ENCODE peak calls at places on chromosome 5, in five cellular contexts. R is A549, P is heart left ventricle, X is stomach, F is MM.1S. J is an unnamed sample.

GRCh38 chr5:146528232-146528631 is 12.2 kb upstream of the GPR151 start:
- DNase-seq in R (no peak), P (no peak), X (no peak), F (no peak), J (no peak)

GRCh38 chr5:101292199-101292598 is 389.1 kb upstream of the ST8SIA4 start:
- DNase-seq in R (no peak), P (no peak), X (no peak), F (no peak), J (no peak)

GRCh38 chr5:143592648-143593047 is 189.2 kb upstream of the NR3C1 start:
- DNase-seq in R (no peak), P (no peak), X (no peak), F (peak; percentile 94), J (no peak)

GRCh38 chr5:5695266-5695665 is 272.8 kb downstream of the ICE1 start:
- DNase-seq in R (no peak), P (no peak), X (no peak), F (no peak), J (no peak)

GRCh38 chr5:110058175-110058574 is 368.4 kb downstream of the MAN2A1 start:
- DNase-seq in R (no peak), P (no peak), X (no peak), F (no peak), J (no peak)

GRCh38 chr5:53256746-53257145 is 147.2 kb upstream of the MOCS2 start:
- DNase-seq in R (no peak), P (peak; percentile 29), X (no peak), F (no peak), J (no peak)

GRCh38 chr5:90873033-90873517 is 314.5 kb downstream of the ADGRV1 start:
- DNase-seq in R (no peak), P (no peak), X (peak; percentile 52), F (no peak), J (no peak)

GRCh38 chr5:149063017-149063687 is at the start of gene SH3TC2:
- DNase-seq in R (peak; percentile 14), P (peak; percentile 69), X (peak; percentile 26), F (no peak), J (no peak)

GRCh38 chr5:111680737-111681413 is 76.1 kb downstream of the NREP start:
- DNase-seq in R (peak; percentile 49), P (peak; percentile 77), X (peak; percentile 74), F (no peak), J (peak; percentile 79)

GRCh38 chr5:10563940-10564837 is at the start of gene ANKRD33B:
- DNase-seq in R (peak; percentile 63), P (peak; percentile 82), X (peak; percentile 49), F (peak; percentile 88), J (peak; percentile 49)

GRCh38 chr5:10563132-10563939 is 534 bp upstream of the ANKRD33B start:
- DNase-seq in R (peak; percentile 48), P (no peak), X (no peak), F (peak; percentile 65), J (peak; percentile 57)

GRCh38 chr5:10564838-10565784 is 1.2 kb downstream of the ANKRD33B start:
- DNase-seq in R (no peak), P (peak; percentile 37), X (no peak), F (no peak), J (no peak)

GRCh38 chr5:10559883-10560282 is 4.0 kb upstream of the ANKRD33B start:
- DNase-seq in R (no peak), P (no peak), X (no peak), F (no peak), J (no peak)

GRCh38 chr5:10562202-10563131 is 1.4 kb upstream of the ANKRD33B start:
- DNase-seq in R (no peak), P (no peak), X (no peak), F (no peak), J (peak; percentile 61)
- H3K4me1 ChIP-seq in R (peaks cover 50% of the 10 kb centered on the region), P (peaks cover 12% of the 10 kb centered on the region), X (peaks cover 24% of the 10 kb centered on the region), F (peaks cover 5% of the 10 kb centered on the region), J (peaks cover 43% of the 10 kb centered on the region)

GRCh38 chr5:113195726-113196125 is 219.1 kb downstream of the DCP2 start:
- DNase-seq in R (no peak), P (no peak), X (no peak), F (no peak), J (no peak)

GRCh38 chr5:113195197-113195715 is 218.7 kb downstream of the DCP2 start:
- DNase-seq in R (no peak), P (no peak), X (no peak), F (no peak), J (no peak)

GRCh38 chr5:113192541-113192940 is 215.9 kb downstream of the DCP2 start:
- DNase-seq in R (no peak), P (no peak), X (no peak), F (no peak), J (no peak)

GRCh38 chr5:113193311-113193978 is 216.8 kb downstream of the DCP2 start:
- DNase-seq in R (no peak), P (no peak), X (no peak), F (no peak), J (no peak)

DNA sequence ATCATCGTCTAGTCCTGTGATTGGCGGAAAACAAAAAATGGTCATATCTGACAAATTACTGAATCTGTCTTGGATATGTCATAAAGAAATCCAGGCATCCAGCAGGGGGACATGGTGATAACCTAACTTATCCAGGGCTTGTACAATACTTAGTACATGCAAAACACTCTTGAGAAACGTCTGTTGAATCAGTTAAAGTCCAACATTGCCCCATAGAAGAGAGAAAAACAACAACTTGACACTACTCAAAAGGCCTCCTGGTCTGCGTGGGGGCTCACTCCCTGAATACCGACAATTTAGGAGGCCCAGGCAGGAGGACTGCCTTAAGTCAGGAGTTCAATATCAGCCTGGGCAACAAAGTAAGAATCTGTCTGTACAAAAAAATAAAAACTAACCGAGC is 217.5 kb downstream of the DCP2 start:
- DNase-seq in R (no peak), P (no peak), X (no peak), F (no peak), J (no peak)
- TF ChIP-seq CTCF in R (no peak), P (no peak), X (no peak), F (no peak), J (no peak)

GRCh38 chr5:23268136-23268535 is 239.3 kb upstream of the PRDM9 start:
- DNase-seq in R (no peak), P (no peak), X (no peak), F (no peak), J (no peak)
- H3K4me1 ChIP-seq in R (peaks cover 9% of the 10 kb centered on the region), P (no peaks in the 10 kb centered on the region), X (no peaks in the 10 kb centered on the region), F (no peaks in the 10 kb centered on the region), J (no peaks in the 10 kb centered on the region)

GRCh38 chr5:31487510-31487909 is 44.4 kb downstream of the DROSHA start:
- DNase-seq in R (no peak), P (no peak), X (no peak), F (no peak), J (no peak)
- TF ChIP-seq CTCF in R (no peak), P (no peak), X (no peak), F (no peak), J (no peak)

GRCh38 chr5:3123763-3124157 is 372.3 kb upstream of the IRX2 start:
- DNase-seq in R (no peak), P (no peak), X (no peak), F (no peak), J (no peak)
- H3K4me1 ChIP-seq in R (no peaks in the 10 kb centered on the region), P (no peaks in the 10 kb centered on the region), X (no peaks in the 10 kb centered on the region), F (peaks cover 5% of the 10 kb centered on the region), J (no peaks in the 10 kb centered on the region)

GRCh38 chr5:181260720-181261319 is at the start of gene TRIM52:
- DNase-seq in R (peak; percentile 68), P (peak; percentile 93), X (peak; percentile 90), F (peak; percentile 96), J (peak; percentile 93)
- TF ChIP-seq CTCF in R (no peak), P (no peak), X (no peak), F (no peak), J (no peak)

GRCh38 chr5:119311688-119312087 is 44.1 kb upstream of the TNFAIP8 start:
- DNase-seq in R (no peak), P (no peak), X (no peak), F (no peak), J (no peak)
- H3K4me1 ChIP-seq in R (peaks cover 55% of the 10 kb centered on the region), P (no peaks in the 10 kb centered on the region), X (peaks cover 11% of the 10 kb centered on the region), F (peaks cover 40% of the 10 kb centered on the region), J (peaks cover 38% of the 10 kb centered on the region)

GRCh38 chr5:4572297-4572696 is 567.8 kb upstream of the ADAMTS16 start:
- DNase-seq in R (no peak), P (no peak), X (no peak), F (no peak), J (no peak)

GRCh38 chr5:4572713-4573112 is 567.4 kb upstream of the ADAMTS16 start:
- DNase-seq in R (no peak), P (no peak), X (no peak), F (no peak), J (no peak)

GRCh38 chr5:4575608-4576007 is 564.5 kb upstream of the ADAMTS16 start:
- DNase-seq in R (no peak), P (no peak), X (no peak), F (no peak), J (no peak)

GRCh38 chr5:4570047-4571015 is 569.8 kb upstream of the ADAMTS16 start:
- DNase-seq in R (no peak), P (no peak), X (no peak), F (no peak), J (no peak)

DNA sequence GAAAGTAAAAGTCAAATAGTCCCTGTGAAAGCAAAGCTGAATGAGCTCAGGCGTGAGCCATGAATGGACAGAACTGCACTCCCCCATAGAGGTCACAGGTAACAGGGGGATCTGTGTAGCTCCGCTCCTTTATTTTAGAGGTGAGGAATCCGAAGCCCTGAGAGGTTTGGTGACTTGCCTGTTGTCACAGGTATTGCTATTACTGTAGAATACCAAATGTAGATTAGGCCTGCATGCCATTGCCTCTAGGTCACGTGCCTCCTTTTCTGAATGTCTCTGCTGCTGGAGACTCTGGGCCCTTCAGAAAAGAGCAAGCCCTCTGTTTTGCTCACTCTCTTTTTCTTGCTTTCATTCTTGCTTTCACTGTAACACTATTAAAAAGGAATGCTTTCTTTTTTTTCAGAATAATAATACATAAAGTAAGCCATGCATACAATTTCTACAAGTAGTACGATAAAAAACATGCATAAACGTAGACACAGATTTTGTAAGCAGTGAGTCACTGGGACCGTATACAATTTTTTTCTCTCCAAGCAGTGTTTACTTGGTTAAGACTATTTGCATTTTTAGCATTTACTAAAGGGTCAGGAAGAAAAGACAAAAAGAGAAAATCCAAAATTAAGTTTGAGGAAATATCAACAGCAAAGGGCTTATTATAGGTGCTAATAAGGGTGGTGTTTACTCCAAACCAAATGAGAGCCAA is 568.7 kb upstream of the ADAMTS16 start:
- DNase-seq in R (no peak), P (no peak), X (no peak), F (no peak), J (no peak)
- TF ChIP-seq CTCF in R (no peak), P (no peak), X (no peak), F (no peak), J (no peak)

GRCh38 chr5:37720550-37720952 is 119.3 kb downstream of the GDNF start:
- DNase-seq in R (no peak), P (no peak), X (no peak), F (no peak), J (no peak)

GRCh38 chr5:37722236-37723146 is 117.3 kb downstream of the GDNF start:
- DNase-seq in R (peak; percentile 5), P (no peak), X (no peak), F (no peak), J (no peak)

GRCh38 chr5:37723147-37723961 is 116.5 kb downstream of the GDNF start:
- DNase-seq in R (peak; percentile 5), P (no peak), X (no peak), F (no peak), J (no peak)

GRCh38 chr5:37724395-37725125 is 115.3 kb downstream of the GDNF start:
- DNase-seq in R (no peak), P (no peak), X (no peak), F (no peak), J (no peak)

GRCh38 chr5:37721447-37721871 is 118.4 kb downstream of the GDNF start:
- DNase-seq in R (no peak), P (no peak), X (no peak), F (peak; percentile 73), J (no peak)
- H3K4me1 ChIP-seq in R (peaks cover 30% of the 10 kb centered on the region), P (no peaks in the 10 kb centered on the region), X (peaks cover 9% of the 10 kb centered on the region), F (peaks cover 24% of the 10 kb centered on the region), J (peaks cover 18% of the 10 kb centered on the region)

J was measured in tibial artery.